ENCODE peak calls at places on chromosomes 12 and 14, in four cellular contexts. U is IMR-90, K is stomach, Y is uterus. F is an unnamed sample.

GRCh38 chr12:2722806-2723205 is 72.0 kb upstream of the FKBP4 start:
- DNase-seq in U (no peak), K (peak), Y (no peak), F (no peak)

GRCh38 chr14:29894030-29894429 is 33.6 kb downstream of the PRKD1 start:
- DNase-seq in U (no peak), K (no peak), Y (no peak), F (no peak)

GRCh38 chr14:93893550-93894329 is 33.4 kb upstream of the FAM181A start:
- DNase-seq in U (no peak), K (no peak), Y (peak), F (no peak)

GRCh38 chr14:94269156-94269555 is 23.9 kb downstream of the SERPINA10 start:
- DNase-seq in U (no peak), K (no peak), Y (no peak), F (no peak)

GRCh38 chr12:88298761-88299242 is 156.7 kb downstream of the TMTC3 start:
- DNase-seq in U (peak), K (peak), Y (no peak), F (no peak)

GRCh38 chr12:4153343-4153892 is 120.1 kb upstream of the CCND2 start:
- DNase-seq in U (no peak), K (no peak), Y (no peak), F (no peak)

GRCh38 chr14:93430319-93430801 is 379 bp upstream of the UNC79 start:
- DNase-seq in U (no peak), K (no peak), Y (no peak), F (no peak)

GRCh38 chr14:51616724-51617409 is 34.8 kb upstream of the FRMD6 start:
- DNase-seq in U (peak), K (peak), Y (no peak), F (no peak)

GRCh38 chr14:105927094-105927475 is 400.7 kb downstream of the TMEM121 start:
- DNase-seq in U (no peak), K (no peak), Y (no peak), F (no peak)

GRCh38 chr14:100577321-100577985 is 9.8 kb downstream of the BEGAIN start:
- DNase-seq in U (no peak), K (no peak), Y (no peak), F (no peak)

GRCh38 chr14:69234106-69234505 is 25.9 kb upstream of the GALNT16 start:
- DNase-seq in U (no peak), K (no peak), Y (no peak), F (no peak)

GRCh38 chr14:95875831-95876768 is 532 bp upstream of the TUNAR start:
- DNase-seq in U (no peak), K (no peak), Y (no peak), F (no peak)

GRCh38 chr12:79935624-79936040 is 735 bp upstream of the PPP1R12A start:
- DNase-seq in U (peak), K (no peak), Y (no peak), F (no peak)

GRCh38 chr12:1184402-1184801 is 193.4 kb downstream of the ERC1 start:
- DNase-seq in U (peak), K (no peak), Y (no peak), F (no peak)

GRCh38 chr14:41062826-41063225 is 543.9 kb upstream of the LRFN5 start:
- DNase-seq in U (peak), K (no peak), Y (no peak), F (no peak)

DNA sequence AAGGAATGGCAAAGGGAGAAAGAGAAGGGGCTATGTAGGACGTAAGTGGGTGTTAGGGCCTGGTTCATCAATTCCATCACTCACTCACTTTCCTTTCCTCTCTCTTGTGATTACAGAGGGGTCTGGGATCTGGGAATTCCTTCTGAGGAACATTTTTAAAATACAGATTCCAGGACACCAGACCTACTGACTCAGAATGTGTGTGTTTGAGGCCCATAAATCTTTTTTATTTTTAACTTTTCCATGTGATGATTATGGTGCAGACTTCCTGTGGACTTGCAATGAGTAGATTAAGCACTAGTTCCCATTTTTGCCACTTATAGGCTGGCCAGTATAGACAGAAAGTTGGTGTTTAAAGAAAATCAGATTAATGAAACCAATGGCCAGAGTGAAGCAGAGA is 28.2 kb downstream of the SLC41A2 start:
- DNase-seq in U (peak), K (no peak), Y (no peak), F (no peak)
- TF ChIP-seq CTCF in U (no peak), K (no peak), Y (no peak), F (no peak)

DNA sequence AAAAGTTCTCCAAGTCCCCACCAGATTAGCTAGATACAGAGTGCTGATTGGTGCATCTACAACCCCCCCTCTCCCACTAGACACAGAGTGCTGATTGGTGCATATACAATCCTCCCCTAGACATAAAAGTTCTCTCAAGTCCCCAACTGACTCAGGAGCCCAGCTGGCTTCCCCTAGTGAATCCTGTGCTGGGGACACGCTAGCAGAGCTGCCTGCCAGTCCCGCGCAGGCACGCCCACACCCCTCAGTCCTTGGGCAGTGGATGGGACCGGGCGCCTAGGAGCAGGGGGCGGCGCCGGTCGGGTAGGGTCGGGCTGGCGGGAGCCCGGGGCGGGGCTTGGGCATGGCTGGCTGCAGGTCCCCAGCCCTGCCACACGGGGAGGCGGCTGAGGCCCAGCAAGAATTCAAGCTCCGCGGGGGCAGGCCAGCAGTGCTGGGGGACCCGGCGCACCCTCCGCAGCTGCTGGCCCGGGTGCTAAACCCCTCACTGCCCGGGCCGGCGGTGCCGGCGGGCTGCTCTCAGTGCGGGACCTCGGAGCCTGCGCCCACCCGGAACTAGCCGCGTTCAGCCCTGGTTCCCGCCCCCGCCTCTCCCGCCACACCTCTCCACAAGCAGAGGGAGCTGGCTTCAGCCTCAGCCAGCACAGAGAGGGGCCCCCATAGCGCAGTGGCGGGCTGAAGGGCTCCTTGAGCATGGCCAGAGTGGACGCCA is 64.3 kb upstream of the DDHD1 start:
- DNase-seq in U (peak), K (peak), Y (peak), F (no peak)
- TF ChIP-seq POLR2A in U (no peak), K (no peak), Y (peak), F (no peak)

GRCh38 chr14:23302290-23303225 is at the start of gene PPP1R3E:
- DNase-seq in U (peak), K (peak), Y (peak), F (no peak)
- TF ChIP-seq CTCF in U (no peak), K (no peak), Y (no peak), F (no peak)

GRCh38 chr12:110778801-110779577 is 36.3 kb upstream of the PPP1CC start:
- DNase-seq in U (no peak), K (no peak), Y (no peak), F (no peak)

GRCh38 chr12:110774824-110775223 is 32.1 kb upstream of the PPP1CC start:
- DNase-seq in U (no peak), K (no peak), Y (no peak), F (no peak)

GRCh38 chr12:110775997-110776396 is 33.3 kb upstream of the PPP1CC start:
- DNase-seq in U (no peak), K (no peak), Y (no peak), F (no peak)

GRCh38 chr12:110780448-110780847 is 37.8 kb upstream of the PPP1CC start:
- DNase-seq in U (no peak), K (no peak), Y (no peak), F (no peak)

DNA sequence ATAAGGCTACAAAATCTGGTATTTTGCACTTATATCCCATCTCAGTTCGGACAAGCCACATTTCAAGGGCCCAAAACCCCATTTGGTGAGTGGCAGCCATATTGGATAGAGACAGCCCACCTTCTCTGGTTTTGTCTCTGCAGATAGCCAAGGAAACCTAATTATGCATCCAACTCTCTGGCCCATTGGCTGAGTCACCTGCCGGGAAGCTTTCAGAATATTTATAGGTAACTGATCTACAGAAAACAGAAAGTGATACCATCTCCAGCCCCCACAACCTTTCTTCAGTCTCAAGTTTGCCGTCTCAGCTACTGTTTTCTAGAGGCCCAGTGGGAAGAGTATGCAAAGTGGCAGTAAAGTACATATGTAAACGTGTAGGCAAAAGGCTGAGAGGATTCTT is 33.7 kb upstream of the PPP1CC start:
- DNase-seq in U (no peak), K (no peak), Y (no peak), F (no peak)
- TF ChIP-seq POLR2A in U (no peak), K (no peak), Y (no peak), F (no peak)

GRCh38 chr14:57435923-57436322 is 45.5 kb downstream of the NAA30 start:
- DNase-seq in U (no peak), K (no peak), Y (no peak), F (no peak)
- TF ChIP-seq CTCF in U (no peak), K (no peak), Y (no peak), F (no peak)

F was measured in esophagus squamous epithelium.